ENCODE peak calls at places on chromosome 11, in six cellular contexts. R, E, Y, L, P and B are unnamed samples.

GRCh38 chr11:58965246-58965985 is 26.1 kb downstream of the GLYATL1 start:
- DNase-seq in R (no peak), E (no peak), Y (no peak), L (no peak), P (no peak), B (no peak)

GRCh38 chr11:11984563-11984962 is 23.9 kb downstream of the DKK3 start:
- DNase-seq in R (no peak), E (no peak), Y (no peak), L (no peak), P (no peak), B (no peak)

GRCh38 chr11:25992254-25992653 is 339.7 kb upstream of the ANO3 start:
- DNase-seq in R (no peak), E (no peak), Y (no peak), L (no peak), P (no peak), B (no peak)

GRCh38 chr11:73312806-73313403 is 4.8 kb downstream of the ARHGEF17 start:
- DNase-seq in R (no peak), E (no peak), Y (no peak), L (no peak), P (no peak), B (no peak)

GRCh38 chr11:33801821-33802413 is 27.6 kb upstream of the FBXO3 start:
- DNase-seq in R (no peak), E (no peak), Y (no peak), L (no peak), P (no peak), B (no peak)

GRCh38 chr11:101436511-101437142 is 147.2 kb downstream of the TRPC6 start:
- DNase-seq in R (no peak), E (no peak), Y (peak), L (peak), P (peak), B (no peak)

GRCh38 chr11:108597736-108598355 is 4.3 kb upstream of the EXPH5 start:
- DNase-seq in R (no peak), E (no peak), Y (no peak), L (no peak), P (no peak), B (no peak)

GRCh38 chr11:112277029-112277428 is 16.4 kb upstream of the PLET1 start:
- DNase-seq in R (no peak), E (no peak), Y (no peak), L (no peak), P (no peak), B (no peak)

GRCh38 chr11:119417726-119418540 is 5.0 kb downstream of the THY1 start:
- DNase-seq in R (no peak), E (peak), Y (no peak), L (peak), P (no peak), B (peak)

GRCh38 chr11:17978553-17979287 is 34.1 kb downstream of the SERGEF start:
- DNase-seq in R (no peak), E (no peak), Y (peak), L (peak), P (peak), B (no peak)

GRCh38 chr11:119103793-119104192 is 2.1 kb upstream of the DPAGT1 start:
- DNase-seq in R (no peak), E (no peak), Y (no peak), L (no peak), P (no peak), B (no peak)

GRCh38 chr11:35721576-35722341 is 59.2 kb downstream of the TRIM44 start:
- DNase-seq in R (no peak), E (no peak), Y (no peak), L (no peak), P (no peak), B (no peak)

GRCh38 chr11:57031541-57031940 is 42.8 kb downstream of the OR5AK2 start:
- DNase-seq in R (no peak), E (no peak), Y (no peak), L (no peak), P (no peak), B (no peak)

DNA sequence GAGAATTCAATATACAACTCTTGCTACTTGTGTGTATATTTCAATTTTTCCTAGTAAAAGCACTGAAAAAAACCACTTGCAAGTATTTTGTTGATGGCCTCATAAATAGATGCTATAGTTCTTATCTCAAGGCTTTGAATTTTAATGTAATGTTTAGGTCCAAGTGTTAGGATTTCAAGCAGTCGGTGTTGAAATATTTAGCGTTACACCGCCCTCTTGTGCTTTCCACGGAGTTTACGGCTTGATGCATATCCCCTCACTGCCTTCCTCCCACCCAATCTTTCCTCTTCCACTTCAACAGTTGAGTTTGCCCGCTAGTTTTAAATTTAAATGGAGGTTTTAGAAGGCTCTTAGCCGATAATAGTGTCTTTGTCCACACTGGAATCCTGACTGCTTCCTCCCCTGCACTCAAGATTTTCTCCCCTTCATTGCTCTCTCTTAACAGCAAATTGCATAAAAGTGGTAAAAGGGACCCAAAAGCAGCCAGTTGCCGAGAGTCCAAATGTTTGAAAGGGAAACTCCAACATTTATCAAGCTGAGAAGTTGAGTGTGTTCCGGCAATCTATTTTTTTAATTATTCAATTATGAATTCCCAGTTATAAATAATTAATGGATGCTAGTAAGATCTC is 25.9 kb upstream of the HTATIP2 start:
- DNase-seq in R (no peak), E (no peak), Y (peak), L (peak), P (no peak), B (no peak)
- TF ChIP-seq CTCF in R (no peak), E (no peak), Y (no peak), L (peak), P (no peak), B (peak)

GRCh38 chr11:125724125-125724524 is 22.0 kb upstream of the PATE1 start:
- DNase-seq in R (no peak), E (no peak), Y (no peak), L (peak), P (no peak), B (no peak)
- TF ChIP-seq CTCF in R (no peak), E (no peak), Y (no peak), L (peak), P (no peak), B (no peak)

DNA sequence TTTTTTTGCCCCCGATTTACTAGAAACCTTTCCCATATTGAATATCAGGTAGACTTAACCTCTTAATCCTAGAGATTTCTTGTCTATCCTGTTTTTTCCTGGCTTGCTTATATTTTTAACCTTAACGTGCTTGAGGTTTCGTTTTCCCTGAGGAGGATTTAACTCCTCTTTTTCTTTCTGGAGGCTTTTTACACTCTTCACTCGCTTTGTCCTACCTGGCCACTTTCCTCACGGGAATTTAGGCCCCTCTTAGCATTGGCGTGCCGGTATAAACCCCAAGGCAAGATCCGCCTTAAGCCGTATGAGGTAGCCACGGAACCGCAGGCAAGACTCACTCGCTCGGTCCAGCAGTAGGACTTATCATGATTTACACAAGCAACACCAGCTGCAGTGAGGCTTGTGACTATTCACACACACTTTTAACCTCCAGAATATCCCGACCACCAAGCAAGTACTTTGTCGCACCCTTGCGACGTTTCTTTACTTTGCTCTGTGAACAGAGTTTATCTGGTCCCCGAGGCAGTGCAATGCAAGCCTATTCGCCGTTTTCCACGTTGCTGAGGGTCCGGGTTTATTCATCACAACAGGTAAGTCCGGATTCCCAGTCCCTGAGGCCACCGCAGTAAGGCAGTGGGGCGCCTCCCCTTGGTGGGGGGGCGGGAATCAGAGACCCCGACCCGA is 20.6 kb upstream of the ALDH3B2 start:
- DNase-seq in R (no peak), E (no peak), Y (no peak), L (no peak), P (no peak), B (no peak)
- TF ChIP-seq CTCF in R (no peak), E (no peak), Y (no peak), L (no peak), P (no peak), B (no peak)

GRCh38 chr11:128627666-128628342 is 40.4 kb upstream of the ETS1 start:
- DNase-seq in R (no peak), E (no peak), Y (no peak), L (no peak), P (no peak), B (no peak)
- TF ChIP-seq CTCF in R (no peak), E (no peak), Y (no peak), L (no peak), P (no peak), B (no peak)

GRCh38 chr11:75014129-75014528 is 25.4 kb downstream of the NEU3 start:
- DNase-seq in R (no peak), E (no peak), Y (no peak), L (peak), P (no peak), B (peak)
- TF ChIP-seq CTCF in R (no peak), E (no peak), Y (no peak), L (no peak), P (no peak), B (peak)

GRCh38 chr11:10906521-10906920 is 48.7 kb upstream of the ZBED5 start:
- DNase-seq in R (no peak), E (no peak), Y (no peak), L (peak), P (no peak), B (no peak)
- TF ChIP-seq CTCF in R (no peak), E (no peak), Y (no peak), L (peak), P (no peak), B (peak)

DNA sequence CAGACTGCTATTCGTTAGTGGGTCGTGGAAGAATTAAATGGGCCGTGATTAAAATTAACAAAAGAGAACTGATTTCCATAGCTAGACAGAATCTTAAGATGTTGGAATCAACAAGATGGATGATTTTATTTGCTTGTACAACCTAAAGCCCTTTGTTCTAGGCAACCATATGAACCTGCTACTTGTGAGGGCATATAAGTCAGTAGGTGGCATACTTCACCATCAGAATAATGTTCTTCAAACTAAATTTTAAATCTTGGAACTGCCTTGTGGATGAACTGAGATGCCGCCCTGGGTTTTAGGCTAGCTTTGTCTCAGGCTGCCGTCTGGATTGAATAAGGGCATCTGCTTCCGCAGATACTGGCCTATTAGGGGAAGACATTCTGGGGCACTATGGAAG is 40.9 kb downstream of the CSRP3 start:
- DNase-seq in R (no peak), E (no peak), Y (no peak), L (peak), P (no peak), B (no peak)
- TF ChIP-seq CTCF in R (no peak), E (no peak), Y (no peak), L (no peak), P (no peak), B (no peak)

GRCh38 chr11:61794579-61794978 is 1.9 kb downstream of the FEN1 start:
- DNase-seq in R (no peak), E (no peak), Y (no peak), L (no peak), P (no peak), B (no peak)

GRCh38 chr11:61795459-61795858 is 2.7 kb downstream of the FEN1 start:
- DNase-seq in R (no peak), E (no peak), Y (no peak), L (no peak), P (no peak), B (no peak)

GRCh38 chr11:61797263-61797944 is 4.7 kb downstream of the FEN1 start:
- DNase-seq in R (peak), E (peak), Y (peak), L (peak), P (peak), B (peak)

GRCh38 chr11:61793829-61794204 is 1.1 kb downstream of the FEN1 start:
- DNase-seq in R (no peak), E (no peak), Y (no peak), L (no peak), P (no peak), B (no peak)

GRCh38 chr11:61796127-61796526 is 3.4 kb downstream of the FEN1 start:
- DNase-seq in R (no peak), E (no peak), Y (no peak), L (no peak), P (no peak), B (no peak)
- TF ChIP-seq CTCF in R (no peak), E (no peak), Y (no peak), L (no peak), P (no peak), B (no peak)

GRCh38 chr11:63909621-63910506 is 7.1 kb downstream of the RCOR2 start:
- DNase-seq in R (no peak), E (no peak), Y (no peak), L (no peak), P (no peak), B (no peak)
- TF ChIP-seq CTCF in R (no peak), E (no peak), Y (no peak), L (no peak), P (no peak), B (no peak)

GRCh38 chr11:14372011-14372410 is 13.0 kb upstream of the RRAS2 start:
- DNase-seq in R (no peak), E (no peak), Y (no peak), L (no peak), P (no peak), B (no peak)

GRCh38 chr11:14376920-14377319 is 17.9 kb upstream of the RRAS2 start:
- DNase-seq in R (no peak), E (no peak), Y (no peak), L (peak), P (no peak), B (no peak)

GRCh38 chr11:14378171-14378570 is 19.2 kb upstream of the RRAS2 start:
- DNase-seq in R (no peak), E (no peak), Y (no peak), L (no peak), P (no peak), B (no peak)

GRCh38 chr11:14373941-14374646 is 15.1 kb upstream of the RRAS2 start:
- DNase-seq in R (no peak), E (no peak), Y (no peak), L (peak), P (peak), B (peak)

GRCh38 chr11:14374922-14375630 is 16.1 kb upstream of the RRAS2 start:
- DNase-seq in R (no peak), E (no peak), Y (no peak), L (no peak), P (no peak), B (no peak)
- TF ChIP-seq CTCF in R (no peak), E (no peak), Y (no peak), L (no peak), P (no peak), B (peak)